ENCODE peak calls at places on chromosome 19, in ten cellular contexts. C, R, G, J, U, M, T, P, H and L are unnamed samples.

GRCh38 chr19:9144920-9145319 is 4.7 kb downstream of the ZNF317 start:
- DNase-seq in C (no peak), R (no peak), G (peak), J (no peak), U (no peak), M (no peak), T (no peak), P (peak), H (no peak), L (no peak)

GRCh38 chr19:31127132-31127967 is 221.9 kb downstream of the TSHZ3 start:
- DNase-seq in C (peak), R (peak), G (peak), J (peak), U (no peak), M (no peak), T (no peak), P (peak), H (no peak), L (peak)

GRCh38 chr19:46992699-46993535 is 26.7 kb upstream of the NPAS1 start:
- DNase-seq in C (no peak), R (no peak), G (no peak), J (no peak), U (no peak), M (no peak), T (no peak), P (no peak), H (no peak), L (no peak)

GRCh38 chr19:50962245-50962644 is 7.1 kb downstream of the KLK6 start:
- DNase-seq in C (no peak), R (no peak), G (no peak), J (no peak), U (no peak), M (no peak), T (no peak), P (no peak), H (no peak), L (no peak)

GRCh38 chr19:294819-295686 is 3.9 kb upstream of the PLPP2 start:
- DNase-seq in C (peak), R (no peak), G (peak), J (no peak), U (peak), M (no peak), T (peak), P (peak), H (no peak), L (no peak)

GRCh38 chr19:29667941-29668340 is 2.7 kb downstream of the PLEKHF1 start:
- DNase-seq in C (no peak), R (no peak), G (no peak), J (no peak), U (no peak), M (no peak), T (no peak), P (no peak), H (no peak), L (no peak)

GRCh38 chr19:55255618-55256423 is 3.0 kb downstream of the PPP6R1 start:
- DNase-seq in C (peak), R (no peak), G (peak), J (no peak), U (no peak), M (no peak), T (no peak), P (peak), H (no peak), L (no peak)

GRCh38 chr19:32041681-32042292 is 303.6 kb upstream of the ZNF507 start:
- DNase-seq in C (peak), R (peak), G (peak), J (peak), U (peak), M (no peak), T (peak), P (peak), H (no peak), L (no peak)

GRCh38 chr19:35710784-35711723 is 6.7 kb downstream of the ZBTB32 start:
- DNase-seq in C (no peak), R (no peak), G (no peak), J (no peak), U (no peak), M (no peak), T (no peak), P (no peak), H (no peak), L (no peak)

GRCh38 chr19:6014551-6015135 is 36.7 kb upstream of the RANBP3 start:
- DNase-seq in C (no peak), R (no peak), G (no peak), J (no peak), U (peak), M (no peak), T (no peak), P (no peak), H (no peak), L (no peak)

GRCh38 chr19:5567360-5567970 is at the start of gene TINCR:
- DNase-seq in C (no peak), R (no peak), G (no peak), J (no peak), U (peak), M (no peak), T (peak), P (no peak), H (no peak), L (no peak)

GRCh38 chr19:34351382-34351802 is 13.6 kb upstream of the GPI start:
- DNase-seq in C (no peak), R (no peak), G (no peak), J (no peak), U (no peak), M (no peak), T (no peak), P (no peak), H (no peak), L (no peak)

GRCh38 chr19:47675859-47676258 is 37.4 kb upstream of the EHD2 start:
- DNase-seq in C (no peak), R (no peak), G (no peak), J (no peak), U (no peak), M (no peak), T (no peak), P (no peak), H (no peak), L (no peak)

GRCh38 chr19:34555447-34555846 is 73.9 kb downstream of the WTIP start:
- DNase-seq in C (peak), R (no peak), G (peak), J (no peak), U (no peak), M (no peak), T (no peak), P (peak), H (no peak), L (no peak)

GRCh38 chr19:32363175-32363574 is 17.8 kb downstream of the ZNF507 start:
- DNase-seq in C (peak), R (no peak), G (peak), J (no peak), U (no peak), M (no peak), T (no peak), P (no peak), H (no peak), L (no peak)

GRCh38 chr19:50830266-50831025 is 2.9 kb downstream of the KLK15 start:
- DNase-seq in C (no peak), R (no peak), G (no peak), J (no peak), U (peak), M (no peak), T (no peak), P (no peak), H (no peak), L (no peak)

GRCh38 chr19:54162241-54162805 is 2.8 kb upstream of the LENG1 start:
- DNase-seq in C (peak), R (peak), G (peak), J (peak), U (peak), M (peak), T (peak), P (peak), H (peak), L (no peak)

GRCh38 chr19:45824041-45824471 is 8.9 kb upstream of the RSPH6A start:
- DNase-seq in C (peak), R (no peak), G (no peak), J (no peak), U (no peak), M (no peak), T (no peak), P (no peak), H (no peak), L (no peak)

DNA sequence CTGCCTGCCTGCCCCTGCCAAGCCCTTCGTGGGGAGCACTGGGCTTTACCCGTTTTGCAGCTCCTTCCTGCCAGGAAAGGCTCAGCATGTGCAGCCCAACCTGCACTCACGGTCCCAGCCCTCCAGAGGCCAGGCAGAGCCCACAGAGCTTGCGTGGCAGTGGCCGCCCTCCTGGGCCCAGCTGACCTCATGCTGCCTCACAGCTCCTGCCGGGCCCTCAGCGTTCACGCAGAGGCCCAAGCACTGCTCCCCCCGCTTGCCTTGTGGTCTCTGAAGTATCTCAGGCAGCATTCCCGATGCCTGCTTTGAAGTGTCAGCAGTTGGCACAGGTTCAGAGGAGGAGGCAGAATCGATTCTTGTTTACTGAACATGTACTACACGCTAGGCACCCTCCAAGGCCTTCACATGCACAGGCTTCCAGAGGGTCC is 32.5 kb downstream of the CAPN12 start:
- DNase-seq in C (peak), R (peak), G (peak), J (peak), U (no peak), M (no peak), T (no peak), P (peak), H (no peak), L (peak)
- TF ChIP-seq CTCF in C (peak), R (peak), G (no peak), J (no peak), U (no peak), M (no peak), T (no peak), P (peak), H (no peak), L (peak)

GRCh38 chr19:38684862-38685665 is 37.6 kb downstream of the ACTN4 start:
- DNase-seq in C (no peak), R (no peak), G (no peak), J (no peak), U (no peak), M (no peak), T (no peak), P (no peak), H (no peak), L (no peak)
- H3K4me3 ChIP-seq in C (no peak), R (no peak), G (peak), J (no peak), U (no peak), M (no peak), T (no peak), P (no peak), H (no peak), L (no peak)

GRCh38 chr19:49481020-49481683 is 6.3 kb upstream of the RPL13A start:
- DNase-seq in C (no peak), R (no peak), G (no peak), J (no peak), U (no peak), M (peak), T (no peak), P (no peak), H (no peak), L (no peak)
- TF ChIP-seq CTCF in C (no peak), R (no peak), G (no peak), J (no peak), U (no peak), M (no peak), T (no peak), P (no peak), H (no peak), L (no peak)

DNA sequence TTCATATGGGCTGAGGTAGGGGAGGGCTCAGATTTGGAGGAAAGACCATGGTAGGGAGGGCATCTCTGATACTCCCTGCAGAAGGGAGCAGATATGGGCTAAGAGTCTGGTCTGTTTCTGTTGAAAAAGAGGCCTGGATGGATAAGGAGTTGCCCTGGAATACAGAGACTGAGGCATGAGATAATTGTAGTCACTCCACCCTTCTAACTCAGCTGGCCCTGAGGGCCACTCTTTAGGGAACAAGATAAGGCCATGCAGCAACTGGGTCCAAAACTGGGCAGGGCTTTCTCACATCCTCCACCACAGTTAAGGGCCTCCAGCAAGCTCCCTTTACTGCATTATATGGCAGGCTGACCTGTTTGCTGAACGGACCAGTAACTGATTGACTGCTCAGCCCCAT is 1.3 kb downstream of the ZNF749 start:
- DNase-seq in C (no peak), R (no peak), G (no peak), J (no peak), U (no peak), M (no peak), T (no peak), P (no peak), H (no peak), L (no peak)
- H3K4me3 ChIP-seq in C (peak), R (peak), G (peak), J (no peak), U (peak), M (peak), T (peak), P (peak), H (peak), L (peak)

DNA sequence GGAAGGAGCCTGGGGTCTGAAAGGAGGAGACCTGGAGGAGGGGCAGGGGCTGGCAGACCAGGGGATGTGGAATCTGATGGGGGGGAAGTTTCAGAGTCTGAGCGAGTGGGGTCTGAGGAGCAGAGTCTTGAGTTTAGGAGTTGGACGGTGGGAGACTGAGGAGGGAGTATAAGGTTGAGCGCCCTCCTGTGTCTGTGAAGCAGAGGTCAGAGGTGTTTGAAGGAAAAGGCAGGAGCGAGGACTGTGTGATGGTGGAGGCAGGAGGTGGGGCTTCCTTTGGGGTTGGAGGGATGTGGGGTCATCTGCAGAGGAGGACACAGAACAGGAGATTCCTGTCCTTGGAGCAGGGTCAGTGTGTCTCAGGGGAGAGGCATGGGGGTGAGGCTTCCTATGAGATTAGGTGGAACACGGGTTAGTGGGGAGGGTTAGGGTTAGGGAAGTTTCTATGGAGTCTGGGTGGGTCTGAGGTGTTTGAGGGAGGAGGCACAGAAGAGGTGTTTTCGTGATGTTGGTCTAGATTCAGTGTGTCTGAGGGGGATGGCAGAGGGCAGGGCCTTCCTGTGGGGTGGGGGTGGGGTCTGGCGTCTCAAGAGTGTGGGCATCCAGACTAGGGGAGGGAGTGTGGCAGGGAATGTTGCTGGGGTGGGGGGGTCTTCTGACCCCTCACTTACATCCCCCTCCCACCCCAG is 8.3 kb downstream of the RYR1 start:
- DNase-seq in C (peak), R (no peak), G (no peak), J (no peak), U (no peak), M (no peak), T (peak), P (peak), H (no peak), L (no peak)
- TF ChIP-seq CTCF in C (no peak), R (no peak), G (peak), J (no peak), U (peak), M (peak), T (peak), P (no peak), H (no peak), L (no peak)

GRCh38 chr19:10600149-10600548 is 13.0 kb upstream of the AP1M2 start:
- DNase-seq in C (no peak), R (no peak), G (no peak), J (no peak), U (no peak), M (no peak), T (no peak), P (no peak), H (no peak), L (no peak)
- H3K4me3 ChIP-seq in C (no peak), R (no peak), G (no peak), J (no peak), U (no peak), M (no peak), T (no peak), P (no peak), H (no peak), L (no peak)

GRCh38 chr19:42176990-42177685 is 40.3 kb downstream of the DEDD2 start:
- DNase-seq in C (peak), R (peak), G (peak), J (peak), U (peak), M (peak), T (peak), P (peak), H (peak), L (no peak)
- TF ChIP-seq CTCF in C (peak), R (peak), G (peak), J (peak), U (peak), M (peak), T (peak), P (peak), H (peak), L (peak)

GRCh38 chr19:3096902-3097326 is 2.8 kb downstream of the GNA11 start:
- DNase-seq in C (no peak), R (no peak), G (no peak), J (no peak), U (no peak), M (peak), T (no peak), P (no peak), H (no peak), L (no peak)
- H3K4me3 ChIP-seq in C (no peak), R (no peak), G (peak), J (peak), U (no peak), M (peak), T (no peak), P (peak), H (peak), L (peak)

GRCh38 chr19:58572818-58573657 is at the start of gene MZF1:
- DNase-seq in C (peak), R (peak), G (peak), J (peak), U (peak), M (peak), T (peak), P (peak), H (peak), L (peak)
- TF ChIP-seq CTCF in C (peak), R (no peak), G (peak), J (peak), U (no peak), M (peak), T (no peak), P (peak), H (no peak), L (peak)

GRCh38 chr19:16281743-16282142 is 42.9 kb upstream of the KLF2 start:
- DNase-seq in C (no peak), R (no peak), G (no peak), J (no peak), U (no peak), M (no peak), T (no peak), P (no peak), H (no peak), L (no peak)

GRCh38 chr19:16288544-16288943 is 36.1 kb upstream of the KLF2 start:
- DNase-seq in C (peak), R (no peak), G (peak), J (no peak), U (no peak), M (no peak), T (no peak), P (peak), H (no peak), L (no peak)

GRCh38 chr19:16285769-16286564 is 38.7 kb upstream of the KLF2 start:
- DNase-seq in C (no peak), R (peak), G (no peak), J (no peak), U (no peak), M (no peak), T (peak), P (no peak), H (no peak), L (no peak)

DNA sequence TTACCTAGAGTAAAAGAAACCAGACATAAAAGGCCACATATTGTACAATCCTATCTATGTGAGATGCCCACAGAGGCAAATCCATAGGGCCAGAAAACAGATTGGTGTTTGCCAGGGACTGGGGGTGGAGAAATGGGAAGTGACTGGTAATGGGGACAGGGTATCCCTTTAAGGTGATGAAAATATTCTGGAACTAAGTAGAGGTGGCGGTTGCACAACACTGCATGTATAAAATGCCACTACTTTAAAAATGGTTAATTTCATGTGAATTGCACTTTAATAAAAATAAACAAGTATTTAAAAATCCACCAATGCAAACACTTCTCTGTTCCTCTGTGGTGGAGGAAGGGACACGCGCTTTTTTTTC is 41.5 kb upstream of the KLF2 start:
- DNase-seq in C (no peak), R (no peak), G (no peak), J (no peak), U (no peak), M (no peak), T (no peak), P (no peak), H (peak), L (no peak)
- H3K4me3 ChIP-seq in C (peak), R (no peak), G (no peak), J (peak), U (no peak), M (no peak), T (no peak), P (no peak), H (peak), L (no peak)